ENCODE peak calls at places on chromosomes 13 and 19, in five cellular contexts. One of them, this sample, is unnamed.

GRCh38 chr19:18507727-18508440 is 14.0 kb downstream of the ELL start:
- DNase-seq in hepatocyte: no peak
- DNase-seq in mucosa of descending colon: peak; percentile 50
- DNase-seq in kidney: no peak
- DNase-seq in foreskin fibroblast: no peak
- DNase-seq in this sample: no peak

GRCh38 chr13:67078062-67078461 is 152.1 kb downstream of the PCDH9 start:
- DNase-seq in foreskin fibroblast: no peak
- DNase-seq in kidney: no peak
- DNase-seq in hepatocyte: no peak
- DNase-seq in mucosa of descending colon: no peak
- DNase-seq in this sample: no peak

GRCh38 chr13:29502391-29503008 is 93.0 kb downstream of the SLC7A1 start:
- DNase-seq in foreskin fibroblast: no peak
- DNase-seq in kidney: no peak
- DNase-seq in hepatocyte: no peak
- DNase-seq in mucosa of descending colon: no peak
- DNase-seq in this sample: no peak

GRCh38 chr13:76773695-76774094 is 112.5 kb downstream of the KCTD12 start:
- DNase-seq in mucosa of descending colon: no peak
- DNase-seq in foreskin fibroblast: peak; percentile 6
- DNase-seq in hepatocyte: no peak
- DNase-seq in kidney: no peak
- DNase-seq in this sample: no peak

GRCh38 chr19:35144259-35144599 is 1.2 kb downstream of the FXYD7 start:
- DNase-seq in foreskin fibroblast: no peak
- DNase-seq in hepatocyte: no peak
- DNase-seq in kidney: peak; percentile 60
- DNase-seq in mucosa of descending colon: no peak
- DNase-seq in this sample: no peak

GRCh38 chr13:62781866-62782265 is 1366.2 kb upstream of the PCDH20 start:
- DNase-seq in kidney: no peak
- DNase-seq in mucosa of descending colon: no peak
- DNase-seq in foreskin fibroblast: peak; percentile 4
- DNase-seq in hepatocyte: no peak
- DNase-seq in this sample: no peak

GRCh38 chr13:107912745-107913144 is 302.6 kb downstream of the LIG4 start:
- DNase-seq in kidney: no peak
- DNase-seq in foreskin fibroblast: no peak
- DNase-seq in mucosa of descending colon: no peak
- DNase-seq in hepatocyte: no peak
- DNase-seq in this sample: no peak

GRCh38 chr13:79212064-79212619 is 193.9 kb downstream of the RBM26 start:
- DNase-seq in kidney: no peak
- DNase-seq in foreskin fibroblast: no peak
- DNase-seq in hepatocyte: no peak
- DNase-seq in mucosa of descending colon: no peak
- DNase-seq in this sample: no peak

GRCh38 chr13:113853518-113854237 is 10.2 kb downstream of the GAS6 start:
- DNase-seq in hepatocyte: no peak
- DNase-seq in mucosa of descending colon: no peak
- DNase-seq in foreskin fibroblast: no peak
- DNase-seq in kidney: peak; percentile 75
- DNase-seq in this sample: no peak

GRCh38 chr19:6071103-6071485 is 39.2 kb downstream of the RFX2 start:
- DNase-seq in hepatocyte: no peak
- DNase-seq in foreskin fibroblast: peak; percentile 68
- DNase-seq in mucosa of descending colon: no peak
- DNase-seq in kidney: no peak
- DNase-seq in this sample: no peak

GRCh38 chr19:17775245-17775927 is 19.6 kb upstream of the B3GNT3 start:
- DNase-seq in kidney: no peak
- DNase-seq in hepatocyte: peak; percentile 72
- DNase-seq in mucosa of descending colon: peak; percentile 71
- DNase-seq in foreskin fibroblast: no peak
- DNase-seq in this sample: no peak

GRCh38 chr13:108877300-108877699 is 247.9 kb downstream of the MYO16 start:
- DNase-seq in mucosa of descending colon: no peak
- DNase-seq in hepatocyte: no peak
- DNase-seq in foreskin fibroblast: peak; percentile 34
- DNase-seq in kidney: no peak
- DNase-seq in this sample: no peak

GRCh38 chr13:46687810-46688209 is 109.2 kb downstream of the ESD start:
- DNase-seq in mucosa of descending colon: no peak
- DNase-seq in hepatocyte: peak; percentile 57
- DNase-seq in kidney: no peak
- DNase-seq in foreskin fibroblast: no peak
- DNase-seq in this sample: no peak

GRCh38 chr19:39403331-39404312 is 3.0 kb upstream of the ZFP36 start:
- DNase-seq in foreskin fibroblast: peak; percentile 100
- DNase-seq in hepatocyte: peak; percentile 99
- DNase-seq in kidney: peak; percentile 100
- DNase-seq in mucosa of descending colon: peak; percentile 96
- DNase-seq in this sample: no peak

GRCh38 chr13:32471187-32471922 is 43.4 kb upstream of the N4BP2L1 start:
- DNase-seq in mucosa of descending colon: no peak
- DNase-seq in kidney: no peak
- DNase-seq in foreskin fibroblast: peak; percentile 16
- DNase-seq in hepatocyte: no peak
- DNase-seq in this sample: no peak

GRCh38 chr19:3095375-3096191 is 1.4 kb downstream of the GNA11 start:
- DNase-seq in foreskin fibroblast: no peak
- DNase-seq in hepatocyte: peak; percentile 64
- DNase-seq in kidney: peak; percentile 77
- DNase-seq in mucosa of descending colon: peak; percentile 46
- DNase-seq in this sample: no peak

GRCh38 chr13:26221721-26222522 is at the start of gene RNF6:
- DNase-seq in foreskin fibroblast: peak; percentile 98
- DNase-seq in mucosa of descending colon: peak; percentile 97
- DNase-seq in kidney: peak; percentile 95
- DNase-seq in hepatocyte: peak; percentile 97
- DNase-seq in this sample: peak; percentile 97
- TF ChIP-seq CTCF in foreskin fibroblast: peak; percentile 2
- TF ChIP-seq CTCF in mucosa of descending colon: no peak
- TF ChIP-seq CTCF in kidney: no peak
- TF ChIP-seq CTCF in hepatocyte: no peak
- TF ChIP-seq CTCF in this sample: no peak

DNA sequence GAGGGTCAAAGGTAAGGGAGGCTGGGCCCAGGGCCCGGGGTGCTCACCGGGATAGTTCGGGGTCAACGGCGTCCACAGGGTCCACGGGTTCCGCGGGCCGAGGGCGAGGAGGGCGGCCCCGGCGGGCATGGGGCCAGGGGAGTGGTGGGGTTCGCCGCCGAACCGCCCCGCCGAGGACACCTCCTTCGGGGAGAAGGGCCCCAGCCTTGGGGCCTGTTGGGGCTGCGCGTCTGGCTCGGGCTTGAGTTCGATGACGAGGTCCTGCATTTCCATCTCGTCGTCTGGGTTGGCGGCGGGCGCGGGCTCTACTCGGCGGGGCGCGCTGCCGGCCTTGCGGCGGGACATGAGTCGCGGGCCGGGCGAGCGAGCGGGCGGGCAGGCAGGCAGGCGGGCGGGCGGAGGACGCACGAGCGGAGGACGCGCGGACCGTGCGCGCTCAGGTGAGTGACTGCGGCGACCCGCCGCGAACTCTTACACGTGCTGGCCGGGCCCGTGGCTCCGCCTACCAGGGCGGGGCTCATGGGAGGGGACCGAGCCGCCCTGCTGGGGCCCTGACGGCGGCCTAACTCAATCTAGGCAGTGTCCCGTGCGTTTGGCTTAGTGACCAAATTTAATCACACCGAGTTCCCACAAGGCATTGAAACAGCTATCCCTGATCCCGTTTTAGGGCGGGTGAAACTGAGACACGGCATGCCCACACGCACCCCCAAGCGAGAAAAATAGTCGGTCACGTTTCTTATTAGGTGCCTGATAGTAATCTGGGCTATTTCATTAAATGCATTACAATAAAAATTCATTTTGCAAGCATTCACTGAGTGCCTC is at the start of gene ZNF296:
- DNase-seq in foreskin fibroblast: peak; percentile 65
- DNase-seq in kidney: peak; percentile 93
- DNase-seq in mucosa of descending colon: peak; percentile 93
- DNase-seq in hepatocyte: peak; percentile 90
- DNase-seq in this sample: no peak
- H3K4me3 ChIP-seq in foreskin fibroblast: peak within 1 kb of the TSS; percentile 47
- H3K4me3 ChIP-seq in kidney: peak within 1 kb of the TSS; percentile 54
- H3K4me3 ChIP-seq in mucosa of descending colon: peak within 1 kb of the TSS; percentile 39
- H3K4me3 ChIP-seq in hepatocyte: peak within 1 kb of the TSS; percentile 8
- H3K4me3 ChIP-seq in this sample: peak within 1 kb of the TSS; percentile 92

DNA sequence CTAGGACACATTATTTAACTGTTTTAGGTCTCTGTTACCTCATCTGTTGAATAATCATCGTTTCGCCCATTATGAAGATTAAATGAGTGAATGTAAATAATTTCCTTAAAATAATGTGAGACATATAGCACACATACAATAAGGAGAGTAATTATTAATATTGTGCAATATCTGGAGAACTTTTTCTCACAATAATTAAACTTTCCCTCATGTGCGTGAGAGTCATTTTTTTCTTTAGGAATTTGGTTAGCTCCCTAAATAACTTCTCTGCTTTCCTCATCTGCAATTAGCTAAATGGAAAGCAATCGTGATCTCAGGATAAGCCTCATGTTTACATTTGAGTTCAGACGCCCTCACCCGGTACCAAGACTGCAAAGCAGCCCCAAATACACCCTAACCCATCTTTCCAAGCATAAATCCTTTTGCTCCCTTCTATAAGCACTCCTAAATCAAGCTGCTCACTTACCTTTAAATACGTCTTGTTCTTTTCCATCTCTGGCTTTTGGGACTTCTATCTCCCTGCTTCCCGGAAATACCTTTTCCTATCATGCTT is 78.8 kb downstream of the MZT1 start:
- DNase-seq in kidney: no peak
- DNase-seq in mucosa of descending colon: no peak
- DNase-seq in foreskin fibroblast: no peak
- DNase-seq in hepatocyte: peak; percentile 8
- DNase-seq in this sample: no peak
- TF ChIP-seq CTCF in kidney: no peak
- TF ChIP-seq CTCF in mucosa of descending colon: no peak
- TF ChIP-seq CTCF in foreskin fibroblast: peak; percentile 12
- TF ChIP-seq CTCF in hepatocyte: peak; percentile 38
- TF ChIP-seq CTCF in this sample: peak; percentile 16

DNA sequence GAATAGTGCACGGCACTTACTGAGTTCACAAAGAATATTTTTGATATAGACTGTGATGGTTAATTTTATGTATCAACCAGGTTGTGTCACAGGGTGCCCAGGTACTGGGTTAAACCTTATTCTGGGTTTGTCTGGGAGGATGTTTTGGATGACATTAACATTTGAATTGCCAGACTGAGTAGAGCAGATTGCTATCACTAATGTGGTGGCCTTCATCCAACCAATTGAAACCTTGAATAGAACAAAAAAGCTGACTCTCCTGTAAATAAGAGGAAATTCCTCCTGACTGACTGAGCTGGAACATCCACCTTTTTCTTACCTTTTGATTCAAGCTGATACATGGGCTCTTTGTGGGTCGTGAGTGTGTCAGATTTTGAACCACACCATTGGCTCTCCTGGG is 1424.4 kb upstream of the MIR17HG start:
- DNase-seq in foreskin fibroblast: no peak
- DNase-seq in kidney: no peak
- DNase-seq in hepatocyte: no peak
- DNase-seq in mucosa of descending colon: no peak
- DNase-seq in this sample: no peak
- H3K4me3 ChIP-seq in foreskin fibroblast: no peak overlapping the region
- H3K4me3 ChIP-seq in kidney: no peak overlapping the region
- H3K4me3 ChIP-seq in hepatocyte: no peak overlapping the region
- H3K4me3 ChIP-seq in mucosa of descending colon: no peak overlapping the region
- H3K4me3 ChIP-seq in this sample: no peak overlapping the region